ENCODE peak calls at places on chromosomes 2 and 18, in five cellular contexts. L is omental fat pad; N is activated naive CD8-positive, alpha-beta T cell treated with anti-CD3 and anti-CD28 coated beads, Interleukin-2, amount 50 U/mL, for 24 hours; X is left ventricle myocardium superior; W is HuH-7. F is an unnamed sample.

GRCh38 chr18:73990241-73990640 is 157.4 kb downstream of the FBXO15 start:
- DNase-seq in L (no peak), N (no peak), X (no peak), W (no peak), F (no peak)

GRCh38 chr2:5472673-5473072 is 219.5 kb upstream of the SOX11 start:
- DNase-seq in L (no peak), N (no peak), X (no peak), W (no peak), F (no peak)

GRCh38 chr2:209425082-209426071 is 1.5 kb downstream of the MAP2 start:
- DNase-seq in L (no peak), N (no peak), X (no peak), W (peak), F (peak)

GRCh38 chr18:13424377-13424776 is 205.8 kb downstream of the LDLRAD4 start:
- DNase-seq in L (no peak), N (no peak), X (no peak), W (no peak), F (no peak)

GRCh38 chr2:2232167-2232566 is 98.9 kb downstream of the MYT1L start:
- DNase-seq in L (no peak), N (no peak), X (no peak), W (no peak), F (no peak)

GRCh38 chr18:77711096-77711495 is 461.4 kb downstream of the GALR1 start:
- DNase-seq in L (no peak), N (no peak), X (no peak), W (no peak), F (no peak)

GRCh38 chr2:239809391-239809790 is 215.8 kb downstream of the NDUFA10 start:
- DNase-seq in L (peak), N (no peak), X (peak), W (no peak), F (no peak)

GRCh38 chr2:232791518-232791917 is 15.2 kb upstream of the KCNJ13 start:
- DNase-seq in L (no peak), N (no peak), X (no peak), W (no peak), F (no peak)

GRCh38 chr2:201433389-201433995 is 17.8 kb downstream of the TRAK2 start:
- DNase-seq in L (no peak), N (no peak), X (no peak), W (peak), F (no peak)

GRCh38 chr2:27992787-27993747 is 102.5 kb downstream of the BABAM2 start:
- DNase-seq in L (no peak), N (no peak), X (no peak), W (peak), F (peak)

GRCh38 chr2:136238552-136239346 is 120.8 kb upstream of the CXCR4 start:
- DNase-seq in L (no peak), N (peak), X (no peak), W (no peak), F (no peak)

GRCh38 chr2:112137516-112138142 is 556 bp upstream of the FBLN7 start:
- DNase-seq in L (no peak), N (no peak), X (no peak), W (peak), F (no peak)

GRCh38 chr2:46062637-46063412 is 234.4 kb upstream of the EPAS1 start:
- DNase-seq in L (peak), N (peak), X (peak), W (peak), F (peak)

GRCh38 chr2:127423880-127424279 is 5.7 kb downstream of the PROC start:
- DNase-seq in L (no peak), N (no peak), X (no peak), W (no peak), F (no peak)